ENCODE peak calls at places on chromosome X, in seven cellular contexts. One of them, this sample, is unnamed.
A peak's percentile ranks its signal among the peaks of the same experiment; 100 is the strongest.

GRCh38 chrX:12790878-12791252 is 347 bp upstream of the PRPS2 start:
- DNase-seq in transverse colon: no peak
- DNase-seq in H1: no peak
- DNase-seq in SK-N-SH: no peak
- DNase-seq in stomach: no peak
- DNase-seq in A549: no peak
- DNase-seq in ovary: no peak
- DNase-seq in this sample: no peak

GRCh38 chrX:9498236-9498635 is 33.4 kb downstream of the TBL1X start:
- DNase-seq in ovary: no peak
- DNase-seq in transverse colon: no peak
- DNase-seq in H1: no peak
- DNase-seq in A549: no peak
- DNase-seq in SK-N-SH: peak; percentile 28
- DNase-seq in stomach: no peak
- DNase-seq in this sample: no peak

GRCh38 chrX:7170903-7171302 is 22.9 kb upstream of the PUDP start:
- DNase-seq in stomach: peak; percentile 32
- DNase-seq in transverse colon: peak; percentile 41
- DNase-seq in H1: peak; percentile 53
- DNase-seq in ovary: no peak
- DNase-seq in SK-N-SH: peak; percentile 28
- DNase-seq in A549: no peak
- DNase-seq in this sample: no peak

GRCh38 chrX:23493941-23494374 is 159.3 kb downstream of the PTCHD1 start:
- DNase-seq in SK-N-SH: no peak
- DNase-seq in H1: no peak
- DNase-seq in stomach: peak; percentile 69
- DNase-seq in transverse colon: no peak
- DNase-seq in ovary: no peak
- DNase-seq in A549: no peak
- DNase-seq in this sample: no peak

GRCh38 chrX:133005038-133005437 is 46.6 kb upstream of the HS6ST2 start:
- DNase-seq in stomach: no peak
- DNase-seq in ovary: no peak
- DNase-seq in H1: no peak
- DNase-seq in SK-N-SH: peak; percentile 39
- DNase-seq in A549: peak; percentile 3
- DNase-seq in transverse colon: no peak
- DNase-seq in this sample: no peak

GRCh38 chrX:124086411-124086810 is 124.9 kb downstream of the STAG2 start:
- DNase-seq in stomach: no peak
- DNase-seq in H1: no peak
- DNase-seq in A549: no peak
- DNase-seq in ovary: no peak
- DNase-seq in transverse colon: no peak
- DNase-seq in SK-N-SH: no peak
- DNase-seq in this sample: no peak

GRCh38 chrX:36640232-36640631 is 367.9 kb upstream of the FAM47C start:
- DNase-seq in A549: no peak
- DNase-seq in stomach: no peak
- DNase-seq in SK-N-SH: no peak
- DNase-seq in transverse colon: no peak
- DNase-seq in H1: no peak
- DNase-seq in ovary: no peak
- DNase-seq in this sample: no peak

GRCh38 chrX:123833387-123833786 is 26.5 kb upstream of the XIAP start:
- DNase-seq in ovary: no peak
- DNase-seq in A549: peak; percentile 68
- DNase-seq in SK-N-SH: peak; percentile 72
- DNase-seq in stomach: peak; percentile 64
- DNase-seq in transverse colon: peak; percentile 76
- DNase-seq in H1: peak; percentile 66
- DNase-seq in this sample: no peak

GRCh38 chrX:107153005-107153404 is 34.4 kb upstream of the RBM41 start:
- DNase-seq in stomach: no peak
- DNase-seq in A549: no peak
- DNase-seq in transverse colon: no peak
- DNase-seq in ovary: no peak
- DNase-seq in H1: no peak
- DNase-seq in SK-N-SH: no peak
- DNase-seq in this sample: no peak
- TF ChIP-seq EP300 in stomach: no peak
- TF ChIP-seq EP300 in A549: no peak
- TF ChIP-seq EP300 in transverse colon: no peak
- TF ChIP-seq EP300 in ovary: no peak
- TF ChIP-seq EP300 in H1: no peak
- TF ChIP-seq EP300 in SK-N-SH: no peak
- TF ChIP-seq EP300 in this sample: no peak

GRCh38 chrX:110132450-110133114 is 129.7 kb downstream of the TMEM164 start:
- DNase-seq in ovary: no peak
- DNase-seq in transverse colon: no peak
- DNase-seq in A549: no peak
- DNase-seq in H1: no peak
- DNase-seq in SK-N-SH: no peak
- DNase-seq in stomach: no peak
- DNase-seq in this sample: no peak
- TF ChIP-seq EP300 in ovary: no peak
- TF ChIP-seq EP300 in transverse colon: no peak
- TF ChIP-seq EP300 in A549: no peak
- TF ChIP-seq EP300 in H1: no peak
- TF ChIP-seq EP300 in SK-N-SH: no peak
- TF ChIP-seq EP300 in stomach: no peak
- TF ChIP-seq EP300 in this sample: no peak

DNA sequence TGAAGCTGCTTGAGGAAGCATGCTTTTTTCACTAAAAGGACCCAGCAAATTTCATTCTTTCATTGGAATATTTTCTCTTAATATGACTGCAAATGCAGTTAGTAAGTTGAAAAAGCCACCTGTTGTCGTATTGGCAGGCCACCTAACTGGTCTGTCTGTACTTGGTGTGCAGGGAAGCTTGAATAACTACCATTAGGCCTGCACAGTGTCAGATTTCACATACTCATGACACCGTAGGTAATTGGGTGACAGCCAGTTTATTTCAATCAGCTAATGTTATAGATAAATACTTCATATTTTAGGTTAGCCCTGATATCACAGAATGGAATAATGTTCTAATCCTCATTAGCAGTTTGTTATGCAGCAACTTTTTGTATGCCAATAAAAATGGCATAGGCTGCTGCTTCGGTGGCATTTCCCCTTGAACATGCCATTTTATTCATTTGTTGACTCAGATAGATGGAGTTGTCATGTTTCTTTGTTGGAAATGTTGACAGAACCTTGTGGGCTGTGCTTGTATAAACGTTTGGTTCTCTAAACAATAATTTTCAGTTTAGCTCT is 173.7 kb downstream of the RPA4 start:
- DNase-seq in ovary: no peak
- DNase-seq in transverse colon: no peak
- DNase-seq in A549: no peak
- DNase-seq in SK-N-SH: no peak
- DNase-seq in H1: no peak
- DNase-seq in stomach: no peak
- DNase-seq in this sample: no peak
- TF ChIP-seq EP300 in ovary: no peak
- TF ChIP-seq EP300 in transverse colon: no peak
- TF ChIP-seq EP300 in A549: no peak
- TF ChIP-seq EP300 in SK-N-SH: no peak
- TF ChIP-seq EP300 in H1: no peak
- TF ChIP-seq EP300 in stomach: no peak
- TF ChIP-seq EP300 in this sample: no peak

GRCh38 chrX:2705036-2705435 is 13.9 kb downstream of the CD99 start:
- DNase-seq in H1: no peak
- DNase-seq in A549: no peak
- DNase-seq in SK-N-SH: no peak
- DNase-seq in stomach: no peak
- DNase-seq in ovary: peak; percentile 50
- DNase-seq in transverse colon: no peak
- DNase-seq in this sample: no peak
- TF ChIP-seq EP300 in H1: no peak
- TF ChIP-seq EP300 in A549: no peak
- TF ChIP-seq EP300 in SK-N-SH: no peak
- TF ChIP-seq EP300 in stomach: peak; percentile 81
- TF ChIP-seq EP300 in ovary: no peak
- TF ChIP-seq EP300 in transverse colon: peak; percentile 94
- TF ChIP-seq EP300 in this sample: peak; percentile 69

DNA sequence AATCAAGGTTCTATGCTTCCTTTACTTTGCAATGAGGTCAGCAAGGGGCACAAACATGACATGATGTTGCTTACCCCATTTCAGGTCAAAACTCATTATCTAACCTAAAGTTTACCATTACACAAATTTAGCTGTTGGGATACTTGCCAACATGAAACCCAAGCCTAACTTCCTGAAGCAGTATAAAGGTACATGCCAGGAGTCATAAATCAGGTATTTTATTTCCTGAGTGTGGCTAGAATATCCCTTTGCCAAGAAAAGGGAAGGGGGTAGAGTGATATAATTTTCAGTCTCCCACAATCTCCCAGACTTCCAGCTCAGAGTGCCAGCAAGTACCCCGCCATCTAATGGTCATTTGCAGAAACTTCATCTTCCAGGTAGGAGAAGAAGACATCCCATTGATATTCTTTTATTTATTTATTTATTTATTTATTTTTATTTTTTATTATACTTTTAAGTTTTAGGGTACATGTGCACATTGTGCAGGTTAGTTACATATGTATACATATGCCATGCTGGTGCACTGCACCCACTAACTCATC is 136.6 kb downstream of the NEXMIF start:
- DNase-seq in H1: no peak
- DNase-seq in ovary: no peak
- DNase-seq in SK-N-SH: peak; percentile 3
- DNase-seq in transverse colon: no peak
- DNase-seq in A549: no peak
- DNase-seq in stomach: no peak
- DNase-seq in this sample: no peak
- TF ChIP-seq EP300 in H1: no peak
- TF ChIP-seq EP300 in ovary: no peak
- TF ChIP-seq EP300 in SK-N-SH: no peak
- TF ChIP-seq EP300 in transverse colon: no peak
- TF ChIP-seq EP300 in A549: no peak
- TF ChIP-seq EP300 in stomach: no peak
- TF ChIP-seq EP300 in this sample: no peak

DNA sequence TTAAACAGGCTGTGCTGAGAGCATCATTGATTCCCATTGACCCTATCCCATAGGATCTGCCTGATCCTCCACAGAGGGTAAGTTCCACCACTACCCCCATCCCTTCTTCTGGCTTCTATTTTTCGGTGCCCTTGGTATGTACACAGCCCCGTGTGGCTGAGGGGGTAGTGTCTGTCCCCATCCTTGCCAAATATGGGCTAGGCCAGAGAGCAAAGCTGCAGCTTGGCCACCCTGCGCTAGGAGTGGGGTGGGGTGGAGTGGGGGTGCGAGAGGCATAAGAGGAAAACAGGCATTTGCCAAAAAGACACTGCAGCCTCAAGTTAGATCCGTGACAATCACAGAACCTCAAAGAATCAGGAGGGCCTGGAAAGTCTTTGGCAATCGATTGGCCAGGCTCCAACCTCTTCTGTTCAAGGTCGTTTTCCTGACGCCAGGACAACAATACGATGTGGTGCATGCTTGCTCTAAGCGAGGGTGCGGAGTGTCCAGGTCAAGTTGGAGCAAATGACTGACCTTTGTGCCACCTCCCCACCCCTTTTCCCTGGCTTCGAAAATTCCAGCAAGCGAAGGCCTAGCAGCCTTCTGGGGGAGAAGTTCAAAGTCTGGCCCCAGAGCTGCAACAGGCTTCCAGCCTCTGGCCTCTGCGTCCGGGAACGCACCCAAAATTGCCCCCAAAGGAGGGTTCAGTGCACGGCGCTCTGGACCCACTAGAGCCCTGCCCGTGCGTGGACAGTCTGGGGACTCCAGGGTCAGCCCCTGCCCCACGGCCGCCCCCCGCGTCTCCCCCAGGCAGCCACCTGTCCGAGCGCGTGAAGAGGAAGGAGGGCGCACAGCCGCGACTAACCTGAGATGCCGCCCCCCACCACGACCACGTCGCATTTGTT is 598 bp downstream of the MAOB start:
- DNase-seq in transverse colon: peak; percentile 10
- DNase-seq in SK-N-SH: peak; percentile 17
- DNase-seq in H1: no peak
- DNase-seq in A549: no peak
- DNase-seq in ovary: peak; percentile 59
- DNase-seq in stomach: no peak
- DNase-seq in this sample: peak; percentile 17
- TF ChIP-seq EP300 in transverse colon: no peak
- TF ChIP-seq EP300 in SK-N-SH: no peak
- TF ChIP-seq EP300 in H1: no peak
- TF ChIP-seq EP300 in A549: no peak
- TF ChIP-seq EP300 in ovary: no peak
- TF ChIP-seq EP300 in stomach: no peak
- TF ChIP-seq EP300 in this sample: no peak

This sample was measured in tibial nerve.